ENCODE peak calls at places on chromosome 4, in eight cellular contexts. I is coronary artery; D is activated CD4-positive, alpha-beta T cell treated with anti-CD3 and anti-CD28 coated beads, Interleukin-2, amount 10 ng/mL, durations not matched to agents 7 days and 5 days; K is stimulated activated CD4-positive, alpha-beta T cell treated with anti-CD3 and anti-CD28 coated beads, Interleukin-12 subunit alpha, Interleukin-12 subunit beta, amount 100 ng/mL, for 24 hours; L is HFFc6; Z is iris pigment epithelial cell; Y is CD8-positive, alpha-beta T cell; T is naive B cell. B is an unnamed sample.

GRCh38 chr4:7390906-7391636 is 43.7 kb downstream of the PSAPL1 start:
- DNase-seq in I (peak), D (no peak), K (no peak), L (no peak), Z (no peak), Y (no peak), T (no peak), B (no peak)

GRCh38 chr4:83454626-83455025 is 997 bp downstream of the HELQ start:
- DNase-seq in I (no peak), D (no peak), K (no peak), L (no peak), Z (peak), Y (no peak), T (no peak), B (no peak)

GRCh38 chr4:123398151-123398802 is 1.7 kb downstream of the SPRY1 start:
- DNase-seq in I (peak), D (peak), K (peak), L (peak), Z (peak), Y (peak), T (peak), B (no peak)

GRCh38 chr4:5206391-5206790 is 155.1 kb downstream of the STK32B start:
- DNase-seq in I (no peak), D (no peak), K (no peak), L (no peak), Z (peak), Y (no peak), T (no peak), B (no peak)

GRCh38 chr4:177339794-177340374 is 30.2 kb downstream of the NEIL3 start:
- DNase-seq in I (no peak), D (peak), K (no peak), L (peak), Z (peak), Y (no peak), T (no peak), B (no peak)

GRCh38 chr4:78656968-78657445 is 105.4 kb downstream of the ANXA3 start:
- DNase-seq in I (no peak), D (peak), K (no peak), L (no peak), Z (no peak), Y (no peak), T (no peak), B (peak)

GRCh38 chr4:2728806-2729532 is 27.2 kb downstream of the TNIP2 start:
- DNase-seq in I (no peak), D (no peak), K (no peak), L (no peak), Z (no peak), Y (no peak), T (no peak), B (no peak)

GRCh38 chr4:172042714-172043114 is 229.5 kb downstream of the GALNTL6 start:
- DNase-seq in I (no peak), D (no peak), K (no peak), L (no peak), Z (peak), Y (no peak), T (no peak), B (no peak)

GRCh38 chr4:169307581-169307980 is 36.8 kb upstream of the SH3RF1 start:
- DNase-seq in I (no peak), D (no peak), K (no peak), L (no peak), Z (no peak), Y (no peak), T (no peak), B (no peak)

GRCh38 chr4:189385098-189385497 is 555.6 kb upstream of the FRG1 start:
- DNase-seq in I (no peak), D (no peak), K (no peak), L (no peak), Z (no peak), Y (no peak), T (no peak), B (no peak)

GRCh38 chr4:105714071-105714521 is 5.5 kb downstream of the GSTCD start:
- DNase-seq in I (no peak), D (no peak), K (no peak), L (no peak), Z (peak), Y (no peak), T (peak), B (no peak)

GRCh38 chr4:834368-835147 is 8.6 kb upstream of the CPLX1 start:
- DNase-seq in I (no peak), D (no peak), K (no peak), L (no peak), Z (no peak), Y (no peak), T (no peak), B (no peak)

GRCh38 chr4:4838602-4839470 is 20.6 kb upstream of the MSX1 start:
- DNase-seq in I (no peak), D (no peak), K (no peak), L (no peak), Z (no peak), Y (no peak), T (no peak), B (no peak)

GRCh38 chr4:43983610-43984009 is 465.0 kb downstream of the KCTD8 start:
- DNase-seq in I (no peak), D (no peak), K (no peak), L (no peak), Z (no peak), Y (no peak), T (no peak), B (no peak)

GRCh38 chr4:98284640-98285046 is 23.5 kb downstream of the RAP1GDS1 start:
- DNase-seq in I (no peak), D (no peak), K (no peak), L (no peak), Z (peak), Y (no peak), T (no peak), B (no peak)

GRCh38 chr4:37073226-37073840 is 171.2 kb upstream of the NWD2 start:
- DNase-seq in I (no peak), D (no peak), K (no peak), L (no peak), Z (no peak), Y (no peak), T (no peak), B (peak)

GRCh38 chr4:90580271-90580825 is 453.2 kb downstream of the CCSER1 start:
- DNase-seq in I (no peak), D (no peak), K (no peak), L (no peak), Z (no peak), Y (no peak), T (no peak), B (no peak)

GRCh38 chr4:14841801-14842748 is 160.2 kb upstream of the CPEB2 start:
- DNase-seq in I (peak), D (no peak), K (no peak), L (no peak), Z (no peak), Y (no peak), T (no peak), B (no peak)

GRCh38 chr4:102620697-102621497 is 119.7 kb downstream of the NFKB1 start:
- DNase-seq in I (no peak), D (no peak), K (no peak), L (peak), Z (peak), Y (no peak), T (no peak), B (peak)

GRCh38 chr4:179196511-179196910 is 1754.3 kb upstream of the AGA start:
- DNase-seq in I (no peak), D (no peak), K (no peak), L (no peak), Z (peak), Y (no peak), T (no peak), B (no peak)

GRCh38 chr4:40875507-40876150 is 125.9 kb downstream of the NSUN7 start:
- DNase-seq in I (no peak), D (no peak), K (no peak), L (no peak), Z (no peak), Y (no peak), T (no peak), B (no peak)

GRCh38 chr4:90816754-90817153 is 689.6 kb downstream of the CCSER1 start:
- DNase-seq in I (no peak), D (no peak), K (no peak), L (no peak), Z (no peak), Y (no peak), T (no peak), B (no peak)

B was measured in DND-41.